ENCODE peak calls at places on chromosome 22, in four cellular contexts. One of them, this sample, is unnamed.

GRCh38 chr22:36360871-36361383 is 26.8 kb downstream of the MYH9 start:
- DNase-seq in Karpas-422: no peak
- DNase-seq in tibial artery: no peak
- DNase-seq in CD8-positive, alpha-beta memory T cell: no peak
- DNase-seq in this sample: no peak

GRCh38 chr22:50260801-50261614 is 475 bp downstream of the MAPK12 start:
- DNase-seq in Karpas-422: peak; percentile 84
- DNase-seq in CD8-positive, alpha-beta memory T cell: no peak
- DNase-seq in tibial artery: no peak
- DNase-seq in this sample: no peak

GRCh38 chr22:35719212-35719869 is 1.7 kb downstream of the APOL5 start:
- DNase-seq in Karpas-422: no peak
- DNase-seq in CD8-positive, alpha-beta memory T cell: no peak
- DNase-seq in tibial artery: no peak
- DNase-seq in this sample: no peak

GRCh38 chr22:49677495-49677889 is 150.2 kb downstream of the BRD1 start:
- DNase-seq in Karpas-422: no peak
- DNase-seq in CD8-positive, alpha-beta memory T cell: no peak
- DNase-seq in tibial artery: no peak
- DNase-seq in this sample: peak; percentile 53

GRCh38 chr22:50610041-50610451 is 9.5 kb downstream of the MAPK8IP2 start:
- DNase-seq in tibial artery: no peak
- DNase-seq in Karpas-422: no peak
- DNase-seq in CD8-positive, alpha-beta memory T cell: no peak
- DNase-seq in this sample: no peak

GRCh38 chr22:43622886-43623285 is 189.2 kb downstream of the EFCAB6 start:
- DNase-seq in Karpas-422: no peak
- DNase-seq in tibial artery: no peak
- DNase-seq in CD8-positive, alpha-beta memory T cell: no peak
- DNase-seq in this sample: no peak

GRCh38 chr22:49903322-49904039 is 14.8 kb downstream of the ALG12 start:
- DNase-seq in CD8-positive, alpha-beta memory T cell: no peak
- DNase-seq in tibial artery: no peak
- DNase-seq in Karpas-422: no peak
- DNase-seq in this sample: no peak

GRCh38 chr22:36180038-36180880 is 19.7 kb upstream of the APOL3 start:
- DNase-seq in tibial artery: peak; percentile 91
- DNase-seq in Karpas-422: peak; percentile 85
- DNase-seq in CD8-positive, alpha-beta memory T cell: peak; percentile 80
- DNase-seq in this sample: no peak

GRCh38 chr22:47147572-47147971 is 385.1 kb downstream of the TBC1D22A start:
- DNase-seq in Karpas-422: no peak
- DNase-seq in CD8-positive, alpha-beta memory T cell: no peak
- DNase-seq in tibial artery: no peak
- DNase-seq in this sample: no peak

GRCh38 chr22:39927544-39927943 is 26.7 kb downstream of the GRAP2 start:
- DNase-seq in tibial artery: no peak
- DNase-seq in CD8-positive, alpha-beta memory T cell: no peak
- DNase-seq in Karpas-422: no peak
- DNase-seq in this sample: no peak

GRCh38 chr22:38494939-38495338 is 11.2 kb downstream of the DDX17 start:
- DNase-seq in tibial artery: no peak
- DNase-seq in Karpas-422: no peak
- DNase-seq in CD8-positive, alpha-beta memory T cell: no peak
- DNase-seq in this sample: no peak

GRCh38 chr22:36116127-36116526 is 44.4 kb downstream of the APOL3 start:
- DNase-seq in Karpas-422: no peak
- DNase-seq in tibial artery: no peak
- DNase-seq in CD8-positive, alpha-beta memory T cell: no peak
- DNase-seq in this sample: no peak

GRCh38 chr22:20271114-20271994 is 3.2 kb upstream of the RTN4R start:
- DNase-seq in CD8-positive, alpha-beta memory T cell: no peak
- DNase-seq in Karpas-422: no peak
- DNase-seq in tibial artery: no peak
- DNase-seq in this sample: no peak

GRCh38 chr22:37672920-37673453 is 2.4 kb upstream of the LGALS1 start:
- DNase-seq in CD8-positive, alpha-beta memory T cell: no peak
- DNase-seq in tibial artery: no peak
- DNase-seq in Karpas-422: no peak
- DNase-seq in this sample: no peak

GRCh38 chr22:44337658-44338004 is 24.9 kb upstream of the SHISAL1 start:
- DNase-seq in tibial artery: no peak
- DNase-seq in Karpas-422: no peak
- DNase-seq in CD8-positive, alpha-beta memory T cell: no peak
- DNase-seq in this sample: no peak

GRCh38 chr22:21626735-21627469 is 2.9 kb downstream of the YDJC start:
- DNase-seq in tibial artery: no peak
- DNase-seq in Karpas-422: no peak
- DNase-seq in CD8-positive, alpha-beta memory T cell: no peak
- DNase-seq in this sample: no peak

GRCh38 chr22:43830931-43831560 is 18.9 kb upstream of the EFCAB6 start:
- DNase-seq in tibial artery: no peak
- DNase-seq in CD8-positive, alpha-beta memory T cell: no peak
- DNase-seq in Karpas-422: no peak
- DNase-seq in this sample: no peak

GRCh38 chr22:44625981-44626687 is 75.9 kb upstream of the PRR5 start:
- DNase-seq in CD8-positive, alpha-beta memory T cell: peak; percentile 74
- DNase-seq in tibial artery: peak; percentile 61
- DNase-seq in Karpas-422: peak; percentile 89
- DNase-seq in this sample: no peak

GRCh38 chr22:40183029-40183581 is 5.4 kb downstream of the TNRC6B start:
- DNase-seq in Karpas-422: no peak
- DNase-seq in CD8-positive, alpha-beta memory T cell: peak; percentile 33
- DNase-seq in tibial artery: no peak
- DNase-seq in this sample: no peak

GRCh38 chr22:18081416-18081815 is 3.6 kb downstream of the PEX26 start:
- DNase-seq in CD8-positive, alpha-beta memory T cell: no peak
- DNase-seq in tibial artery: no peak
- DNase-seq in Karpas-422: no peak
- DNase-seq in this sample: no peak

GRCh38 chr22:19062139-19062789 is 59.9 kb downstream of the DGCR2 start:
- DNase-seq in CD8-positive, alpha-beta memory T cell: no peak
- DNase-seq in Karpas-422: no peak
- DNase-seq in tibial artery: no peak
- DNase-seq in this sample: peak; percentile 38

GRCh38 chr22:21632237-21632895 is at the start of gene CCDC116:
- DNase-seq in Karpas-422: peak; percentile 91
- DNase-seq in CD8-positive, alpha-beta memory T cell: peak; percentile 48
- DNase-seq in tibial artery: no peak
- DNase-seq in this sample: no peak

GRCh38 chr22:37267128-37267587 is 15.2 kb upstream of the CYTH4 start:
- DNase-seq in CD8-positive, alpha-beta memory T cell: peak; percentile 73
- DNase-seq in tibial artery: no peak
- DNase-seq in Karpas-422: peak; percentile 81
- DNase-seq in this sample: no peak

GRCh38 chr22:25334091-25334490 is 114.7 kb downstream of the CRYBB2 start:
- DNase-seq in CD8-positive, alpha-beta memory T cell: no peak
- DNase-seq in tibial artery: no peak
- DNase-seq in Karpas-422: peak; percentile 79
- DNase-seq in this sample: no peak

GRCh38 chr22:42811510-42811909 is 45.6 kb downstream of the ARFGAP3 start:
- DNase-seq in tibial artery: no peak
- DNase-seq in CD8-positive, alpha-beta memory T cell: no peak
- DNase-seq in Karpas-422: peak; percentile 55
- DNase-seq in this sample: no peak

GRCh38 chr22:46012182-46012880 is 35.4 kb upstream of the WNT7B start:
- DNase-seq in CD8-positive, alpha-beta memory T cell: no peak
- DNase-seq in Karpas-422: no peak
- DNase-seq in tibial artery: no peak
- DNase-seq in this sample: peak; percentile 76

GRCh38 chr22:26466196-26466595 is 17.4 kb downstream of the HPS4 start:
- DNase-seq in CD8-positive, alpha-beta memory T cell: no peak
- DNase-seq in tibial artery: no peak
- DNase-seq in Karpas-422: no peak
- DNase-seq in this sample: no peak

GRCh38 chr22:39236321-39237275 is 8.2 kb downstream of the PDGFB start:
- DNase-seq in CD8-positive, alpha-beta memory T cell: peak; percentile 63
- DNase-seq in tibial artery: no peak
- DNase-seq in Karpas-422: peak; percentile 70
- DNase-seq in this sample: no peak

GRCh38 chr22:19473578-19473977 is 5.4 kb downstream of the UFD1 start:
- DNase-seq in tibial artery: no peak
- DNase-seq in Karpas-422: peak; percentile 60
- DNase-seq in CD8-positive, alpha-beta memory T cell: no peak
- DNase-seq in this sample: no peak

DNA sequence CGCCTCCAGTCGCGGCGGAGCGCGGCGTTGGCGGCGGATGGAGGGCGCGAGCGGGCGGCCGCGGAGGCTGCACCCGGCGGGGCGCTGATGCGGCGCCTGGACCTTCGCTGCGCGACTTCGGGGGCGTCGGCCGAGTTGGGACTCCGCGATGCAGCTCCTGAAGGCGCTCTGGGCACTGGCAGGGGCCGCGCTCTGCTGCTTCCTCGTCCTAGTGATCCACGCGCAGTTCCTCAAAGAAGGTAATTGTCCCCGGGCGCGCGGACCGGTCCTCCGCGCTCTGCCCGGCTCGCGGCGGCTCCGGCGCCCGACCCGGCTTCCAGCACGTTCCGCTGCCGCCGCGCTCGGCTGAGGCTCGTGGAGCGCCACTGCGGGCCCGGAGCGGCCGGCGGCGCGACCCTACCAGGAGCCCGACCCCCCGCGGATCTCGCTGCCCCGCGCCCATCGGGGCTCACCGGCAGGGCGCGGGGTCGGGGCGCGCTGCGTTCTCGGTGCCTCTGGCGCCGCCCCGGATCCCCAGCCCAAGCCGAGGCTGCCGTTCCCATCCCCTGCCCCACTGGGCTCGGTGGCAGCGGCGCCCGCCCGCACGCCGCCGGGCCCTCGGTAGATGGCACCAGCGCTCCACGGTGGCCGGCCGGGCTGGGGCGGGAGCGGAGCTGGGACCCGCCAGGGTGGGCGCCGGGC is 1251.2 kb downstream of the BRD1 start:
- DNase-seq in Karpas-422: no peak
- DNase-seq in CD8-positive, alpha-beta memory T cell: no peak
- DNase-seq in tibial artery: no peak
- DNase-seq in this sample: no peak
- H3K4me3 ChIP-seq in Karpas-422: no peak overlapping the region
- H3K4me3 ChIP-seq in CD8-positive, alpha-beta memory T cell: no peak overlapping the region
- H3K4me3 ChIP-seq in tibial artery: peak overlapping the region; percentile 41
- H3K4me3 ChIP-seq in this sample: peak overlapping the region; percentile 69

GRCh38 chr22:41499624-41500280 is 30.8 kb downstream of the ACO2 start:
- DNase-seq in Karpas-422: no peak
- DNase-seq in tibial artery: no peak
- DNase-seq in CD8-positive, alpha-beta memory T cell: no peak
- DNase-seq in this sample: no peak
- H3K27ac ChIP-seq in Karpas-422: peak overlapping the region; percentile 88
- H3K27ac ChIP-seq in tibial artery: no peak overlapping the region
- H3K27ac ChIP-seq in CD8-positive, alpha-beta memory T cell: no peak overlapping the region
- H3K27ac ChIP-seq in this sample: no peak overlapping the region

GRCh38 chr22:31123292-31123602 is 481 bp downstream of the INPP5J start:
- DNase-seq in Karpas-422: no peak
- DNase-seq in tibial artery: no peak
- DNase-seq in CD8-positive, alpha-beta memory T cell: no peak
- DNase-seq in this sample: no peak

GRCh38 chr22:31124290-31124689 is 1.5 kb downstream of the INPP5J start:
- DNase-seq in CD8-positive, alpha-beta memory T cell: no peak
- DNase-seq in Karpas-422: no peak
- DNase-seq in tibial artery: no peak
- DNase-seq in this sample: no peak

GRCh38 chr22:31121403-31121802 is 1.4 kb upstream of the INPP5J start:
- DNase-seq in Karpas-422: no peak
- DNase-seq in CD8-positive, alpha-beta memory T cell: no peak
- DNase-seq in tibial artery: no peak
- DNase-seq in this sample: no peak

GRCh38 chr22:31122196-31122531 is 602 bp upstream of the INPP5J start:
- DNase-seq in Karpas-422: no peak
- DNase-seq in CD8-positive, alpha-beta memory T cell: no peak
- DNase-seq in tibial artery: no peak
- DNase-seq in this sample: no peak

GRCh38 chr22:31122532-31123291 is at the start of gene INPP5J:
- DNase-seq in tibial artery: no peak
- DNase-seq in Karpas-422: no peak
- DNase-seq in CD8-positive, alpha-beta memory T cell: no peak
- DNase-seq in this sample: no peak
- H3K4me3 ChIP-seq in tibial artery: peak within 1 kb of the TSS; percentile 45
- H3K4me3 ChIP-seq in Karpas-422: no peak within 1 kb of the TSS
- H3K4me3 ChIP-seq in CD8-positive, alpha-beta memory T cell: no peak within 1 kb of the TSS
- H3K4me3 ChIP-seq in this sample: peak within 1 kb of the TSS; percentile 71

DNA sequence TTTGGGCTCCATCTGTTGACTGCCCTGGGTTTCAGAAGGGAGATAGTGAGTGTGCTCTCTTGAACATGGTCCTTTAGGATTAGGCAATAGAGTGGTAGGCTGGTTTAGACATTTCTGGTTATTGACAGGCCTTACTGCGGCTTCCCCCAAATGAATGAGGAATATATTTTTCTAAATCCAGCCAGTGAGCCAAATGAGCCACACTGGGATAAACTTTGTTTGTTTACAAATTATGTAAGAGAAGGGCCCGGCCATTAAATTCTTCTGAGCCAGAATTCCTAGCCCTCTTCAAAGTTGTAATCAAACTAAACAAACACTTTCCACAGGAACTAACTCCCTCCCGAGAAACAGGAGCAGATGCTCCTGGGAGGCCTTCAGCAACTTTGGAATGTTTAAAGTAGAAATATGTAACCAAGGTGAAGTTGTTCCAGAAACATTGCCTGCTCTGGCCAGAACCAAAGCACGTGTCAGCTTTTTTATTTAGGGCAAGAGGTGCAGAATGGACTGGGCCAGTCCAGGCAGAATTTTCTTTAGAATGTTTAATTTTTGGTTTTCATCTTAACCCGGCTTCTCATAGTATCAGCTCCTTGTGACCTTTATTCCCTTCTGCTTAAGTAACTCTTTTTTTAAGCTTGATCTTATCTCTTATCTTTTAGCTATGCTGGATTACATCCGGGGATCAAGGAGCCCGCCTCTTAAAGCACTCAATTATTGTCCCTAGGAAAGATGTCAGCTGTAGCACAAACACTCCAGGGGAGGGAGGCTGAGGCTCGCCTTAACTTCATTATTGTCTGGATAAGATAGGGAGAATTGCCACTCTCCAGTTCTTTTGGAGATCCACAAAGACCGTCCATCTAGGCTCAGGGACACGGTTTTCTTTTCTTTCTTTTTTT is 28.7 kb downstream of the ZNRF3 start:
- DNase-seq in CD8-positive, alpha-beta memory T cell: no peak
- DNase-seq in tibial artery: no peak
- DNase-seq in Karpas-422: no peak
- DNase-seq in this sample: no peak
- H3K27ac ChIP-seq in CD8-positive, alpha-beta memory T cell: no peak overlapping the region
- H3K27ac ChIP-seq in tibial artery: peak overlapping the region; percentile 84
- H3K27ac ChIP-seq in Karpas-422: no peak overlapping the region
- H3K27ac ChIP-seq in this sample: peak overlapping the region; percentile 72

This sample was measured in coronary artery.